ENCODE peak calls at places on chromosomes 7 and 10, in eight cellular contexts. One of them, this sample, is unnamed.
A peak's percentile ranks its signal among the peaks of the same experiment; 100 is the strongest.

GRCh38 chr7:4162845-4163564 is 519.1 kb upstream of the FOXK1 start:
- DNase-seq in Ammon's horn: no peak
- DNase-seq in left ventricle myocardium inferior: peak; percentile 46
- DNase-seq in retina: no peak
- DNase-seq in tibial artery: no peak
- DNase-seq in GOT3: no peak
- DNase-seq in adrenal gland: no peak
- DNase-seq in dermis microvascular lymphatic vessel endothelial cell: no peak
- DNase-seq in this sample: no peak

GRCh38 chr10:49397036-49397999 is 1.4 kb upstream of the DRGX start:
- DNase-seq in Ammon's horn: no peak
- DNase-seq in GOT3: no peak
- DNase-seq in adrenal gland: peak; percentile 61
- DNase-seq in dermis microvascular lymphatic vessel endothelial cell: no peak
- DNase-seq in left ventricle myocardium inferior: no peak
- DNase-seq in tibial artery: no peak
- DNase-seq in retina: peak; percentile 82
- DNase-seq in this sample: no peak

GRCh38 chr7:90629306-90629918 is 33.3 kb downstream of the CDK14 start:
- DNase-seq in left ventricle myocardium inferior: no peak
- DNase-seq in adrenal gland: no peak
- DNase-seq in GOT3: no peak
- DNase-seq in dermis microvascular lymphatic vessel endothelial cell: peak; percentile 21
- DNase-seq in Ammon's horn: peak; percentile 43
- DNase-seq in retina: peak; percentile 44
- DNase-seq in tibial artery: no peak
- DNase-seq in this sample: peak; percentile 71

GRCh38 chr10:94123253-94123995 is 129.7 kb downstream of the PLCE1 start:
- DNase-seq in left ventricle myocardium inferior: no peak
- DNase-seq in retina: no peak
- DNase-seq in GOT3: no peak
- DNase-seq in dermis microvascular lymphatic vessel endothelial cell: no peak
- DNase-seq in Ammon's horn: no peak
- DNase-seq in adrenal gland: no peak
- DNase-seq in tibial artery: no peak
- DNase-seq in this sample: peak; percentile 94

GRCh38 chr10:123831259-123831658 is 60.3 kb downstream of the CPXM2 start:
- DNase-seq in retina: no peak
- DNase-seq in left ventricle myocardium inferior: no peak
- DNase-seq in tibial artery: no peak
- DNase-seq in dermis microvascular lymphatic vessel endothelial cell: no peak
- DNase-seq in Ammon's horn: no peak
- DNase-seq in adrenal gland: no peak
- DNase-seq in GOT3: no peak
- DNase-seq in this sample: no peak

GRCh38 chr7:114081606-114082425 is 163.0 kb upstream of the PPP1R3A start:
- DNase-seq in adrenal gland: no peak
- DNase-seq in left ventricle myocardium inferior: no peak
- DNase-seq in Ammon's horn: peak; percentile 74
- DNase-seq in retina: peak; percentile 62
- DNase-seq in GOT3: no peak
- DNase-seq in dermis microvascular lymphatic vessel endothelial cell: peak; percentile 78
- DNase-seq in tibial artery: no peak
- DNase-seq in this sample: peak; percentile 45

GRCh38 chr10:132690821-132691610 is 94.9 kb downstream of the NKX6-2 start:
- DNase-seq in retina: no peak
- DNase-seq in GOT3: no peak
- DNase-seq in left ventricle myocardium inferior: peak; percentile 4
- DNase-seq in adrenal gland: peak; percentile 37
- DNase-seq in dermis microvascular lymphatic vessel endothelial cell: no peak
- DNase-seq in tibial artery: peak; percentile 62
- DNase-seq in Ammon's horn: no peak
- DNase-seq in this sample: no peak

GRCh38 chr10:23439452-23439919 is 611 bp downstream of the OTUD1 start:
- DNase-seq in GOT3: no peak
- DNase-seq in adrenal gland: no peak
- DNase-seq in left ventricle myocardium inferior: peak; percentile 41
- DNase-seq in dermis microvascular lymphatic vessel endothelial cell: no peak
- DNase-seq in retina: no peak
- DNase-seq in Ammon's horn: peak; percentile 29
- DNase-seq in tibial artery: no peak
- DNase-seq in this sample: no peak

GRCh38 chr10:3949741-3950140 is 164.7 kb upstream of the KLF6 start:
- DNase-seq in GOT3: no peak
- DNase-seq in left ventricle myocardium inferior: no peak
- DNase-seq in adrenal gland: no peak
- DNase-seq in tibial artery: no peak
- DNase-seq in Ammon's horn: no peak
- DNase-seq in dermis microvascular lymphatic vessel endothelial cell: no peak
- DNase-seq in retina: peak; percentile 47
- DNase-seq in this sample: no peak

GRCh38 chr7:76997381-76998262 is 34.5 kb downstream of the SPDYE17 start:
- DNase-seq in GOT3: no peak
- DNase-seq in Ammon's horn: no peak
- DNase-seq in left ventricle myocardium inferior: no peak
- DNase-seq in retina: no peak
- DNase-seq in dermis microvascular lymphatic vessel endothelial cell: no peak
- DNase-seq in tibial artery: peak; percentile 62
- DNase-seq in adrenal gland: no peak
- DNase-seq in this sample: no peak

GRCh38 chr7:129769866-129770808 is 158.6 kb downstream of the NRF1 start:
- DNase-seq in tibial artery: no peak
- DNase-seq in adrenal gland: no peak
- DNase-seq in Ammon's horn: no peak
- DNase-seq in left ventricle myocardium inferior: no peak
- DNase-seq in dermis microvascular lymphatic vessel endothelial cell: no peak
- DNase-seq in GOT3: no peak
- DNase-seq in retina: no peak
- DNase-seq in this sample: no peak

GRCh38 chr7:118245267-118246040 is 20.9 kb downstream of the ANKRD7 start:
- DNase-seq in GOT3: no peak
- DNase-seq in dermis microvascular lymphatic vessel endothelial cell: no peak
- DNase-seq in adrenal gland: no peak
- DNase-seq in tibial artery: no peak
- DNase-seq in retina: no peak
- DNase-seq in left ventricle myocardium inferior: no peak
- DNase-seq in Ammon's horn: no peak
- DNase-seq in this sample: no peak

GRCh38 chr7:156217803-156218202 is 405.5 kb upstream of the SHH start:
- DNase-seq in tibial artery: no peak
- DNase-seq in GOT3: no peak
- DNase-seq in left ventricle myocardium inferior: no peak
- DNase-seq in adrenal gland: no peak
- DNase-seq in Ammon's horn: no peak
- DNase-seq in retina: no peak
- DNase-seq in dermis microvascular lymphatic vessel endothelial cell: no peak
- DNase-seq in this sample: no peak

GRCh38 chr10:112631501-112632410 is 184.7 kb downstream of the VTI1A start:
- DNase-seq in Ammon's horn: no peak
- DNase-seq in GOT3: no peak
- DNase-seq in tibial artery: no peak
- DNase-seq in adrenal gland: no peak
- DNase-seq in retina: no peak
- DNase-seq in dermis microvascular lymphatic vessel endothelial cell: no peak
- DNase-seq in left ventricle myocardium inferior: no peak
- DNase-seq in this sample: no peak

GRCh38 chr7:142811154-142811737 is 40.5 kb downstream of the PRSS2 start:
- DNase-seq in GOT3: no peak
- DNase-seq in left ventricle myocardium inferior: no peak
- DNase-seq in retina: peak; percentile 51
- DNase-seq in adrenal gland: no peak
- DNase-seq in tibial artery: no peak
- DNase-seq in dermis microvascular lymphatic vessel endothelial cell: no peak
- DNase-seq in Ammon's horn: peak; percentile 51
- DNase-seq in this sample: peak; percentile 62

GRCh38 chr7:16420649-16421332 is 547 bp downstream of the CRPPA start:
- DNase-seq in dermis microvascular lymphatic vessel endothelial cell: peak; percentile 84
- DNase-seq in tibial artery: peak; percentile 90
- DNase-seq in left ventricle myocardium inferior: peak; percentile 88
- DNase-seq in retina: peak; percentile 96
- DNase-seq in GOT3: peak; percentile 91
- DNase-seq in adrenal gland: peak; percentile 95
- DNase-seq in Ammon's horn: peak; percentile 93
- DNase-seq in this sample: peak; percentile 94

GRCh38 chr7:115078851-115079250 is 157.0 kb downstream of the MDFIC start:
- DNase-seq in left ventricle myocardium inferior: no peak
- DNase-seq in retina: no peak
- DNase-seq in Ammon's horn: no peak
- DNase-seq in dermis microvascular lymphatic vessel endothelial cell: no peak
- DNase-seq in adrenal gland: no peak
- DNase-seq in tibial artery: no peak
- DNase-seq in GOT3: no peak
- DNase-seq in this sample: no peak

GRCh38 chr10:97548828-97549455 is 23.6 kb upstream of the ANKRD2 start:
- DNase-seq in left ventricle myocardium inferior: no peak
- DNase-seq in Ammon's horn: no peak
- DNase-seq in dermis microvascular lymphatic vessel endothelial cell: no peak
- DNase-seq in adrenal gland: no peak
- DNase-seq in retina: no peak
- DNase-seq in tibial artery: no peak
- DNase-seq in GOT3: no peak
- DNase-seq in this sample: no peak